ENCODE peak calls at places on chromosomes 16 and 17, in seven cellular contexts. A is lower lobe of right lung, F is choroid plexus epithelial cell, P is AG09319, Y is WTC11, C is IMR-90, V is Calu3. G is an unnamed sample.

GRCh38 chr16:12458591-12459400 is 344.9 kb downstream of the CPPED1 start:
- DNase-seq in A (peak), F (no peak), P (no peak), Y (no peak), C (no peak), V (no peak), G (no peak)

GRCh38 chr16:67966549-67967182 is 1.8 kb downstream of the SLC12A4 start:
- DNase-seq in A (no peak), F (peak), P (peak), Y (peak), C (no peak), V (no peak), G (peak)

GRCh38 chr16:75081179-75081859 is 35.3 kb downstream of the LDHD start:
- DNase-seq in A (no peak), F (no peak), P (no peak), Y (no peak), C (no peak), V (no peak), G (no peak)

GRCh38 chr16:48687421-48688038 is 77.5 kb upstream of the N4BP1 start:
- DNase-seq in A (peak), F (peak), P (peak), Y (peak), C (peak), V (peak), G (no peak)

GRCh38 chr17:80283116-80283852 is 22.6 kb downstream of the RNF213 start:
- DNase-seq in A (peak), F (no peak), P (no peak), Y (no peak), C (no peak), V (no peak), G (no peak)

GRCh38 chr17:72362466-72363335 is 241.9 kb downstream of the SOX9 start:
- DNase-seq in A (no peak), F (peak), P (no peak), Y (no peak), C (peak), V (no peak), G (no peak)

GRCh38 chr17:58415371-58416055 is 1.8 kb downstream of the RNF43 start:
- DNase-seq in A (peak), F (no peak), P (no peak), Y (no peak), C (no peak), V (peak), G (no peak)

GRCh38 chr17:44308865-44309264 is 464 bp downstream of the RUNDC3A start:
- DNase-seq in A (no peak), F (no peak), P (no peak), Y (no peak), C (no peak), V (no peak), G (no peak)

GRCh38 chr16:83187404-83187803 is 560.6 kb downstream of the CDH13 start:
- DNase-seq in A (no peak), F (peak), P (peak), Y (no peak), C (peak), V (no peak), G (no peak)

GRCh38 chr16:77432264-77432663 is 2.6 kb downstream of the ADAMTS18 start:
- DNase-seq in A (no peak), F (no peak), P (no peak), Y (no peak), C (no peak), V (no peak), G (no peak)

GRCh38 chr17:2705888-2706795 is 5.4 kb downstream of the CLUH start:
- DNase-seq in A (peak), F (no peak), P (no peak), Y (peak), C (no peak), V (no peak), G (no peak)

GRCh38 chr17:59154721-59155438 is at the start of gene SKA2:
- DNase-seq in A (peak), F (no peak), P (no peak), Y (peak), C (no peak), V (peak), G (peak)

GRCh38 chr16:77288222-77288621 is 89.0 kb downstream of the SYCE1L start:
- DNase-seq in A (no peak), F (peak), P (peak), Y (no peak), C (peak), V (no peak), G (no peak)

GRCh38 chr16:24046442-24046841 is 209.7 kb upstream of the CACNG3 start:
- DNase-seq in A (no peak), F (no peak), P (no peak), Y (peak), C (no peak), V (no peak), G (no peak)

GRCh38 chr16:56603589-56603988 is 4.8 kb upstream of the MT2A start:
- DNase-seq in A (no peak), F (peak), P (no peak), Y (peak), C (peak), V (peak), G (no peak)

GRCh38 chr16:56601325-56601724 is 7.1 kb upstream of the MT2A start:
- DNase-seq in A (no peak), F (no peak), P (no peak), Y (no peak), C (no peak), V (no peak), G (no peak)

GRCh38 chr16:56605475-56605874 is 2.9 kb upstream of the MT2A start:
- DNase-seq in A (no peak), F (no peak), P (no peak), Y (no peak), C (no peak), V (no peak), G (no peak)

GRCh38 chr16:56604966-56605365 is 3.4 kb upstream of the MT2A start:
- DNase-seq in A (no peak), F (no peak), P (no peak), Y (no peak), C (no peak), V (no peak), G (no peak)

DNA sequence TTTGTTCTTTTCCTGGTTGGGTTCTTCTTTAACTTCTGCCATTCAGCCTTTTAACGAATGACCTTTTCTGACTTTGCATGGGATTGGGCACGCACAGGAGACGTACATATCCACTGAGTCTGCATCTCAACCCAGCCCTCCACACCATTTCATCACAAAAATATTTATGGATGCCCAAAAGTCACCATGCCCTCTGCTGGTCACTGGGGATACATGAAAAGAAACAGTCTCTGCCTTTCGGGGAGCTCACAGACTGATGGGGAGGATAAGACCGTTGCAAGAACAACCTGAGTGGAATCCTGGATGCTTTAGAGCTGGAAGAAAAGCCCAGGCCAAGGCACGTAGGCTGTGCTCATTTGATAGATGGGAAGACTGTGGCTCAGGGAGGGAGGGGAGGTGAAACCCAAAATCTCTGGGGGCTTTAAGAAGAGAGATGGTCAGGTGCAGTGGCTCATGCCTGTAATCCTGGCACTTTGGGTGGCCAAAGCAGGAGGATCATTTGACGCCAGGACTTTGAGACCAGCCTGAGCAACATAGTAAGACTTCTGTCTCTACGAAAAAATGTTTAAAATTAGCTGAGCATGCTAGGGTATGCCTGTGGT is 7.9 kb upstream of the MT2A start:
- DNase-seq in A (no peak), F (peak), P (no peak), Y (peak), C (peak), V (peak), G (no peak)
- TF ChIP-seq CTCF in A (peak), F (peak), P (peak), Y (peak), C (peak), V (peak), G (peak)

GRCh38 chr17:63827801-63828221 is 348 bp upstream of the FTSJ3 start:
- DNase-seq in A (no peak), F (no peak), P (no peak), Y (no peak), C (no peak), V (no peak), G (no peak)
- TF ChIP-seq CTCF in A (no peak), F (no peak), P (no peak), Y (no peak), C (no peak), V (no peak), G (no peak)

GRCh38 chr17:42536048-42536371 is at the start of gene NAGLU:
- DNase-seq in A (peak), F (peak), P (peak), Y (peak), C (peak), V (peak), G (peak)
- TF ChIP-seq CTCF in A (no peak), F (no peak), P (no peak), Y (no peak), C (no peak), V (no peak), G (no peak)

GRCh38 chr17:17888821-17889220 is 52.0 kb upstream of the SREBF1 start:
- DNase-seq in A (no peak), F (no peak), P (no peak), Y (peak), C (peak), V (no peak), G (no peak)
- TF ChIP-seq CTCF in A (no peak), F (peak), P (no peak), Y (no peak), C (peak), V (no peak), G (no peak)

GRCh38 chr17:781920-782731 is at the start of the genes GLOD4 and MRM3:
- DNase-seq in A (peak), F (peak), P (peak), Y (peak), C (peak), V (peak), G (peak)
- TF ChIP-seq CTCF in A (peak), F (no peak), P (no peak), Y (no peak), C (no peak), V (no peak), G (peak)

DNA sequence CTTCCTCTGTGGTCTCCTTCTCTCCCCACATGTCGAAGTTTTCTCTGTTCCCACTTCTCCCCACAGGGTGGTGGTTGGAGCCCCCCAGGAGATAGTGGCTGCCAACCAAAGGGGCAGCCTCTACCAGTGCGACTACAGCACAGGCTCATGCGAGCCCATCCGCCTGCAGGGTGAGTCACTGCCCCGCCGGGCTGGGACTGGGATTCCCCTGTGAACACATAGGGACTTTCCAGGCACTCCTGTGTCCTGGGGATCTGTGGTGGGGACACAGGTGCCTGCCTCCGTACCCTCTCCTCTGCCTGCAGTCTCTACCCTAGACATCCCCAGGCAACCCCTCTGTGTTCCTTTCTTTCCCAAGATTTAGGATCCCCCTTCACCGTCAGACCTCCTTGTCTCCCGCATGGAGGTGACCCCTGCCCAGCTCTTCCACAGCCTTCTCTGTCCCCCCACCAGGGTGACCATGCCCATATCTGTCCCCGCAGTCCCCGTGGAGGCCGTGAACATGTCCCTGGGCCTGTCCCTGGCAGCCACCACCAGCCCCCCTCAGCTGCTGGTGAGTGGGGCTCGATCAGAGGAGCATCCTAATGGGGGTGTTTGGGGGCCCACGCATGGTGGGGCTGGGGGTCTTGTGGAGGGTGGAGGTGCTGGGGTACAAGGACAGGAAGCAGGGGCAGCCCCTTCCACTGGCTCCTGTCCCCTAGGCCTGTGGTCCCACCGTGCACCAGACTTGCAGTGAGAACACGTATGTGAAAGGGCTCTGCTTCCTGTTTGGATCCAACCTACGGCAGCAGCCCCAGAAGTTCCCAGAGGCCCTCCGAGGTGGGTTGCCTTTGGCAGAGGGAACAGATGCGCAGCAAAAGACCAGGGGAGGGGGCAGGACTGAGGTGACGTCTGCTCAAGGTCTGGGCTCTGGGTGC is 5.8 kb downstream of the ITGAM start:
- DNase-seq in A (no peak), F (peak), P (no peak), Y (peak), C (peak), V (peak), G (no peak)
- TF ChIP-seq CTCF in A (no peak), F (no peak), P (no peak), Y (no peak), C (no peak), V (peak), G (no peak)